ENCODE peak calls at places on chromosomes 12 and 14, in five cellular contexts. H is RCC 7860, T is lower lobe of right lung, N is HL-60, M is adrenal gland. Q is an unnamed sample.

GRCh38 chr14:29554335-29554734 is 373.3 kb downstream of the PRKD1 start:
- DNase-seq in H (no peak), T (no peak), N (no peak), M (no peak), Q (no peak)

GRCh38 chr12:122395319-122395718 is 27.1 kb downstream of the CLIP1 start:
- DNase-seq in H (peak; percentile 58), T (no peak), N (no peak), M (no peak), Q (no peak)

GRCh38 chr14:74875941-74876913 is at the start of gene PROX2:
- DNase-seq in H (no peak), T (no peak), N (no peak), M (no peak), Q (peak; percentile 36)

GRCh38 chr14:95835331-95835730 is 41.3 kb upstream of the TUNAR start:
- DNase-seq in H (no peak), T (no peak), N (peak; percentile 22), M (no peak), Q (no peak)

GRCh38 chr14:78805586-78805985 is 635.4 kb downstream of the NRXN3 start:
- DNase-seq in H (no peak), T (no peak), N (no peak), M (no peak), Q (no peak)

GRCh38 chr14:44914849-44915248 is 46.9 kb downstream of the KLHL28 start:
- DNase-seq in H (no peak), T (no peak), N (no peak), M (no peak), Q (no peak)

GRCh38 chr14:59175404-59175803 is 13.1 kb upstream of the DAAM1 start:
- DNase-seq in H (no peak), T (no peak), N (no peak), M (no peak), Q (no peak)

GRCh38 chr12:108649126-108649525 is 15.4 kb upstream of the SELPLG start:
- DNase-seq in H (no peak), T (no peak), N (no peak), M (no peak), Q (no peak)

GRCh38 chr12:27896419-27896990 is 76.0 kb downstream of the PTHLH start:
- DNase-seq in H (no peak), T (no peak), N (no peak), M (no peak), Q (no peak)

GRCh38 chr14:100250732-100251465 is 12.0 kb downstream of the YY1 start:
- DNase-seq in H (no peak), T (no peak), N (no peak), M (peak; percentile 71), Q (no peak)

GRCh38 chr14:54503476-54503875 is 6.2 kb upstream of the CGRRF1 start:
- DNase-seq in H (no peak), T (no peak), N (no peak), M (no peak), Q (peak; percentile 24)

GRCh38 chr12:52403561-52403960 is 2.6 kb downstream of the KRT82 start:
- DNase-seq in H (no peak), T (no peak), N (no peak), M (no peak), Q (no peak)

GRCh38 chr12:132921685-132922084 is 34.3 kb upstream of the CHFR start:
- DNase-seq in H (no peak), T (no peak), N (no peak), M (no peak), Q (no peak)

GRCh38 chr12:118354903-118355302 is 17.8 kb downstream of the TAOK3 start:
- DNase-seq in H (no peak), T (no peak), N (no peak), M (no peak), Q (no peak)

GRCh38 chr14:33914676-33915516 is 36.0 kb downstream of the EGLN3 start:
- DNase-seq in H (peak; percentile 77), T (no peak), N (peak; percentile 4), M (no peak), Q (no peak)

GRCh38 chr12:25347716-25348261 is 97.1 kb upstream of the KRAS start:
- DNase-seq in H (no peak), T (no peak), N (peak; percentile 5), M (no peak), Q (no peak)

GRCh38 chr14:103346286-103346685 is 12.2 kb downstream of the EIF5 start:
- DNase-seq in H (no peak), T (no peak), N (no peak), M (no peak), Q (no peak)

GRCh38 chr12:1896964-1897363 is 21.5 kb downstream of the CACNA2D4 start:
- DNase-seq in H (no peak), T (no peak), N (no peak), M (peak; percentile 17), Q (no peak)

GRCh38 chr14:56903304-56904021 is 93.2 kb upstream of the OTX2 start:
- DNase-seq in H (no peak), T (no peak), N (no peak), M (no peak), Q (no peak)

Q was measured in AML-193.